ENCODE peak calls at places on chromosomes 3 and 15, in six cellular contexts. One of them, this sample, is unnamed.

GRCh38 chr3:71309342-71309741 is 274.2 kb downstream of the FOXP1 start:
- DNase-seq in endodermal cell: no peak
- DNase-seq in astrocyte: peak
- DNase-seq in SK-N-MC: peak
- DNase-seq in colonic mucosa: no peak
- DNase-seq in H9: no peak
- DNase-seq in this sample: peak

GRCh38 chr3:184954251-184954650 is 142.3 kb downstream of the VPS8 start:
- DNase-seq in astrocyte: no peak
- DNase-seq in SK-N-MC: no peak
- DNase-seq in endodermal cell: no peak
- DNase-seq in colonic mucosa: no peak
- DNase-seq in H9: no peak
- DNase-seq in this sample: no peak

GRCh38 chr3:135966349-135966695 is 794 bp downstream of the PPP2R3A start:
- DNase-seq in colonic mucosa: no peak
- DNase-seq in H9: no peak
- DNase-seq in endodermal cell: no peak
- DNase-seq in SK-N-MC: no peak
- DNase-seq in astrocyte: no peak
- DNase-seq in this sample: no peak

GRCh38 chr3:138329127-138329983 is at the start of gene NME9:
- DNase-seq in endodermal cell: peak
- DNase-seq in colonic mucosa: peak
- DNase-seq in astrocyte: peak
- DNase-seq in SK-N-MC: no peak
- DNase-seq in H9: peak
- DNase-seq in this sample: peak

GRCh38 chr15:96296264-96296663 is 34.2 kb upstream of the NR2F2 start:
- DNase-seq in H9: no peak
- DNase-seq in colonic mucosa: no peak
- DNase-seq in astrocyte: peak
- DNase-seq in endodermal cell: no peak
- DNase-seq in SK-N-MC: no peak
- DNase-seq in this sample: peak

GRCh38 chr15:62338497-62338896 is 173.4 kb upstream of the C2CD4B start:
- DNase-seq in SK-N-MC: no peak
- DNase-seq in colonic mucosa: no peak
- DNase-seq in H9: no peak
- DNase-seq in endodermal cell: no peak
- DNase-seq in astrocyte: no peak
- DNase-seq in this sample: no peak

GRCh38 chr3:14461748-14462324 is 59.4 kb downstream of the SLC6A6 start:
- DNase-seq in endodermal cell: peak
- DNase-seq in H9: peak
- DNase-seq in colonic mucosa: peak
- DNase-seq in astrocyte: peak
- DNase-seq in SK-N-MC: no peak
- DNase-seq in this sample: peak

GRCh38 chr15:45641374-45641778 is 6.5 kb downstream of the SQOR start:
- DNase-seq in astrocyte: peak
- DNase-seq in colonic mucosa: peak
- DNase-seq in H9: no peak
- DNase-seq in endodermal cell: no peak
- DNase-seq in SK-N-MC: no peak
- DNase-seq in this sample: peak

GRCh38 chr3:170740726-170741591 is 129.0 kb downstream of the RPL22L1 start:
- DNase-seq in astrocyte: peak
- DNase-seq in endodermal cell: no peak
- DNase-seq in colonic mucosa: peak
- DNase-seq in H9: no peak
- DNase-seq in SK-N-MC: peak
- DNase-seq in this sample: peak

GRCh38 chr3:148750296-148750695 is 52.6 kb downstream of the AGTR1 start:
- DNase-seq in astrocyte: no peak
- DNase-seq in H9: no peak
- DNase-seq in colonic mucosa: no peak
- DNase-seq in endodermal cell: no peak
- DNase-seq in SK-N-MC: no peak
- DNase-seq in this sample: no peak

GRCh38 chr15:31476866-31477265 is 150.2 kb downstream of the KLF13 start:
- DNase-seq in H9: peak
- DNase-seq in colonic mucosa: no peak
- DNase-seq in SK-N-MC: no peak
- DNase-seq in astrocyte: no peak
- DNase-seq in endodermal cell: peak
- DNase-seq in this sample: no peak

GRCh38 chr3:175426805-175427204 is 567.7 kb downstream of the NAALADL2 start:
- DNase-seq in SK-N-MC: no peak
- DNase-seq in endodermal cell: no peak
- DNase-seq in astrocyte: peak
- DNase-seq in colonic mucosa: no peak
- DNase-seq in H9: no peak
- DNase-seq in this sample: peak

GRCh38 chr3:137642831-137643230 is 121.3 kb upstream of the SOX14 start:
- DNase-seq in colonic mucosa: no peak
- DNase-seq in H9: no peak
- DNase-seq in astrocyte: no peak
- DNase-seq in endodermal cell: peak
- DNase-seq in SK-N-MC: no peak
- DNase-seq in this sample: no peak

DNA sequence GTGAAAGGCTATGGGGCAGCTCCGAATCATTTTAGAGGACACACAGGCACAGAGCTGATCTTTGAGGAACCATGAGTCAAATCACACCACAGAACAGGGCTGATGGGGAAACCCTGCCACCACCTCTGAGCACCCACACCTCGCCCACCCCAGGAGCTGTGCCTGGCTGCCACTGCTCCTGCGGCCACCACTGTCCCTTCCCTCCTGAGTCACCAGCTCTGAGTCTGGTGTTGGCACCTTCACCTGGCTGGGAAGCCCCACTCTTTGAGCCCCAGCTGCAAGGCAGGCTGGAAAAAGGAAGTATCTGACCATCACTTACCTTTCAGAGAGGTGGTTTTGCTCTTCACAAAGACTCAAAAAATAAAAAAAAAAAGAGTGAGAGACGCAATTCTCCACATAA is 63.6 kb upstream of the MEF2A start:
- DNase-seq in H9: no peak
- DNase-seq in SK-N-MC: no peak
- DNase-seq in endodermal cell: peak
- DNase-seq in colonic mucosa: no peak
- DNase-seq in astrocyte: no peak
- DNase-seq in this sample: no peak
- H3K9ac ChIP-seq in H9: no peak
- H3K9ac ChIP-seq in SK-N-MC: no peak
- H3K9ac ChIP-seq in endodermal cell: no peak
- H3K9ac ChIP-seq in colonic mucosa: no peak
- H3K9ac ChIP-seq in astrocyte: no peak
- H3K9ac ChIP-seq in this sample: no peak

GRCh38 chr3:143216709-143217182 is 97.2 kb downstream of the CHST2 start:
- DNase-seq in colonic mucosa: no peak
- DNase-seq in endodermal cell: no peak
- DNase-seq in H9: no peak
- DNase-seq in SK-N-MC: no peak
- DNase-seq in astrocyte: no peak
- DNase-seq in this sample: no peak
- H3K9ac ChIP-seq in colonic mucosa: no peak
- H3K9ac ChIP-seq in endodermal cell: no peak
- H3K9ac ChIP-seq in H9: no peak
- H3K9ac ChIP-seq in SK-N-MC: no peak
- H3K9ac ChIP-seq in astrocyte: no peak
- H3K9ac ChIP-seq in this sample: no peak

GRCh38 chr3:141385386-141386079 is 17.2 kb downstream of the ZBTB38 start:
- DNase-seq in SK-N-MC: peak
- DNase-seq in endodermal cell: no peak
- DNase-seq in colonic mucosa: no peak
- DNase-seq in astrocyte: no peak
- DNase-seq in H9: no peak
- DNase-seq in this sample: no peak
- H3K9ac ChIP-seq in SK-N-MC: peak
- H3K9ac ChIP-seq in endodermal cell: no peak
- H3K9ac ChIP-seq in colonic mucosa: no peak
- H3K9ac ChIP-seq in astrocyte: peak
- H3K9ac ChIP-seq in H9: no peak
- H3K9ac ChIP-seq in this sample: no peak

DNA sequence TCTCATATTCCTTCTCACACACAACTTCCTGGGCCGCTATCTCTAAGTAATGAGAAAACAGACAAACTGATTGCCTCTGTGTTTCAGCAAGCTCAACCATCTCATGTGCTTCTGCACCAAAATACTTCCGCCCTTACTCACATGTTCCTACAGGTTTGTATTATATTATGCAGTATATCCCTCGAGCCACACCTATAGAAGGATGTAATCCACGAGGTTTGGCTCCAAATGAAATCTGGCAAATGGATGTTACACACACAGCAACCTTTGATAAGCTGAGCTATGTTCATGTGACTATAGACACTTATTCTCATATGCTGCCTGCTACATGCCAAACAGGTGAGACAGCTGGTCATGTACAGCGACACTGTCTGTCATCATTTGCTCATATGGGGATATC is 22.6 kb downstream of the CCRL2 start:
- DNase-seq in endodermal cell: no peak
- DNase-seq in astrocyte: no peak
- DNase-seq in H9: no peak
- DNase-seq in SK-N-MC: no peak
- DNase-seq in colonic mucosa: peak
- DNase-seq in this sample: peak
- H3K9ac ChIP-seq in endodermal cell: no peak
- H3K9ac ChIP-seq in astrocyte: no peak
- H3K9ac ChIP-seq in H9: no peak
- H3K9ac ChIP-seq in SK-N-MC: no peak
- H3K9ac ChIP-seq in colonic mucosa: no peak
- H3K9ac ChIP-seq in this sample: no peak

GRCh38 chr3:126433496-126434263 is 39.0 kb downstream of the CFAP100 start:
- DNase-seq in H9: peak
- DNase-seq in astrocyte: no peak
- DNase-seq in colonic mucosa: no peak
- DNase-seq in endodermal cell: peak
- DNase-seq in SK-N-MC: no peak
- DNase-seq in this sample: no peak

GRCh38 chr3:126432901-126433480 is 38.3 kb downstream of the CFAP100 start:
- DNase-seq in astrocyte: no peak
- DNase-seq in colonic mucosa: no peak
- DNase-seq in endodermal cell: peak
- DNase-seq in SK-N-MC: no peak
- DNase-seq in H9: peak
- DNase-seq in this sample: no peak

GRCh38 chr3:126432361-126432760 is 37.7 kb downstream of the CFAP100 start:
- DNase-seq in endodermal cell: no peak
- DNase-seq in astrocyte: peak
- DNase-seq in colonic mucosa: no peak
- DNase-seq in SK-N-MC: no peak
- DNase-seq in H9: no peak
- DNase-seq in this sample: peak

GRCh38 chr3:126434264-126434590 is 39.5 kb downstream of the CFAP100 start:
- DNase-seq in H9: peak
- DNase-seq in colonic mucosa: peak
- DNase-seq in astrocyte: no peak
- DNase-seq in endodermal cell: peak
- DNase-seq in SK-N-MC: no peak
- DNase-seq in this sample: no peak

DNA sequence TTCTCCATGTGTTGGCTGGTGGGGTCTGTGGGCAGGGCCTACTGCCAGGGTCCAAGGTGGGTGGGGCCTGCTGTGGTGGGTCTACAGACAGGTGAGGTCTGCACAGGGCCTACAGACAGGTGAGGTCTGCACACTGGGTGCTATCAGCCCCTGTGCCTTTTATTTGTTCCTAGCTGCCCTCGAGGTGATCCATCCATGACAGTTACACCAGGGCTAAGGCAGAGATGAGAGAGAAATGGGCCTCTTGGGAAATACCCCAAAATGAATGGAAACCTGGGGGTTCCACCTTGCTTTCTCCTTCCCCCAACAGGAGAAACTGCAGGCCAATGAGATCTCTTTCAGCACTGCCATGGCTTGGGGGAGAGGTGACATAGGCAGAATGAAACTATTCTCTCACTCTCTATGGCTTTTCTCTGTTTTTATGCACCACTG is 36.4 kb downstream of the CFAP100 start:
- DNase-seq in colonic mucosa: no peak
- DNase-seq in astrocyte: no peak
- DNase-seq in SK-N-MC: no peak
- DNase-seq in H9: peak
- DNase-seq in endodermal cell: peak
- DNase-seq in this sample: no peak
- H3K9ac ChIP-seq in colonic mucosa: no peak
- H3K9ac ChIP-seq in astrocyte: no peak
- H3K9ac ChIP-seq in SK-N-MC: no peak
- H3K9ac ChIP-seq in H9: no peak
- H3K9ac ChIP-seq in endodermal cell: no peak
- H3K9ac ChIP-seq in this sample: no peak

DNA sequence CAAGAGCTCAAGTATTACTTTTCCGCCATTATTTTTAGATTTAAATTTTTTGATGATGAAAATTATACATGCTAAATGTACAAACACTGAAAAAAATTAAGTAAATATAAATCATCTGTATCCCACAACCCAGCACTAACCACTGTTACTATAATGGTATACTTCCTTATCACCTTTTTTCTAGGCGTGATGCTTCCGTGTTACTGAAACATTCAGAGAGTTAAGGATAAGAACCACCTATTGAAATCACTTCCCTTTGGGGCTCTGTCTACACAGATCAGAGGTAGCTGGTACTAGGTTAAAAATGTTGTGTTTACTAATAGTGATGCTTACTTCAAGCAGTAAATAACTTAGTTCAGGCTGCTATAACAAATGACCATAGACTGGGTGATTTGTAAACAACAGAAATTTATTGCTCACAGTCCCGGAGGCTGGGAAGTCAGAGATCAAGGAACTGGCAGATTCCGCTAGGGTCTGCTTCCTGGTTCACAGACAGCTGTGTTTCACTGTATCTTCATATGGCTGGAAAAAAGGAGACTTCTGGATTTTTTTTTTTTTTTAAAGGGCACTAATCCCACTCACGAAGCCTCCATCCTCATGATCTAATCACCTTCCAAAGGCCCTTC is 6.4 kb downstream of the SNX4 start:
- DNase-seq in H9: no peak
- DNase-seq in endodermal cell: no peak
- DNase-seq in SK-N-MC: no peak
- DNase-seq in astrocyte: no peak
- DNase-seq in colonic mucosa: peak
- DNase-seq in this sample: no peak
- H3K9ac ChIP-seq in H9: no peak
- H3K9ac ChIP-seq in endodermal cell: no peak
- H3K9ac ChIP-seq in SK-N-MC: no peak
- H3K9ac ChIP-seq in astrocyte: no peak
- H3K9ac ChIP-seq in colonic mucosa: no peak
- H3K9ac ChIP-seq in this sample: no peak